ENCODE peak calls at places on chromosomes 3 and 15, in seven cellular contexts. U is HCT116, B is heart left ventricle, W is tibial nerve, L is Peyer's patch, X is gastrocnemius medialis, R is uterus. A is an unnamed sample.

GRCh38 chr15:39283531-39283930 is 297.3 kb upstream of the THBS1 start:
- DNase-seq in U (no peak), W (no peak), R (no peak), X (no peak), L (no peak), B (no peak), A (no peak)

GRCh38 chr3:149224736-149225594 is 3.3 kb upstream of the CP start:
- DNase-seq in L (no peak), R (no peak), U (no peak), B (no peak), W (no peak), X (no peak), A (no peak)

GRCh38 chr3:133408961-133409360 is 9.1 kb downstream of the BFSP2 start:
- DNase-seq in W (no peak), U (no peak), X (no peak), B (no peak), R (no peak), L (no peak), A (no peak)

GRCh38 chr3:155106059-155106458 is 25.9 kb downstream of the MME start:
- DNase-seq in X (no peak), L (no peak), W (no peak), B (no peak), U (no peak), R (no peak), A (no peak)

GRCh38 chr3:49098429-49098828 is 4.6 kb upstream of the QRICH1 start:
- DNase-seq in B (no peak), X (peak), U (no peak), L (no peak), W (no peak), R (no peak), A (no peak)

GRCh38 chr15:40301467-40302179 is 6.1 kb downstream of the PLCB2 start:
- DNase-seq in W (no peak), L (no peak), B (peak), X (no peak), U (no peak), R (no peak), A (no peak)

GRCh38 chr15:79007066-79007465 is 62.2 kb upstream of the CTSH start:
- DNase-seq in R (no peak), W (no peak), L (peak), U (peak), B (peak), X (no peak), A (peak)

GRCh38 chr3:197372076-197372661 is 73.8 kb upstream of the DLG1 start:
- DNase-seq in B (no peak), X (no peak), U (no peak), L (no peak), W (no peak), R (no peak), A (peak)

GRCh38 chr15:67806539-67806935 is 18.8 kb upstream of the SKOR1 start:
- DNase-seq in L (no peak), R (no peak), X (no peak), U (no peak), W (no peak), B (no peak), A (peak)

GRCh38 chr3:165837058-165837525 is at the start of gene BCHE:
- DNase-seq in L (no peak), U (no peak), X (no peak), B (no peak), W (peak), R (peak), A (no peak)

GRCh38 chr15:57777034-57777433 is 70.5 kb downstream of the POLR2M start:
- DNase-seq in B (no peak), R (no peak), L (no peak), W (no peak), X (no peak), U (no peak), A (no peak)

GRCh38 chr3:4493931-4494806 is 1.0 kb downstream of the ITPR1 start:
- DNase-seq in B (peak), L (peak), W (no peak), U (no peak), X (no peak), R (no peak), A (no peak)

GRCh38 chr3:120418446-120418845 is 32.3 kb downstream of the FSTL1 start:
- DNase-seq in L (no peak), W (no peak), U (no peak), R (no peak), X (no peak), B (no peak), A (peak)

GRCh38 chr3:98778852-98779379 is 15.8 kb downstream of the ST3GAL6 start:
- DNase-seq in U (no peak), X (no peak), B (no peak), R (peak), L (no peak), W (no peak), A (peak)

GRCh38 chr15:70156781-70157261 is 59.1 kb upstream of the TLE3 start:
- DNase-seq in R (no peak), L (no peak), U (no peak), B (no peak), X (peak), W (no peak), A (no peak)

GRCh38 chr3:151880326-151880725 is 6.9 kb downstream of the SUCNR1 start:
- DNase-seq in X (no peak), L (no peak), B (no peak), U (no peak), R (no peak), W (no peak), A (no peak)

GRCh38 chr15:47289667-47290066 is 427.6 kb upstream of the SEMA6D start:
- DNase-seq in L (no peak), U (no peak), R (no peak), W (no peak), X (no peak), B (no peak), A (no peak)

GRCh38 chr15:93837450-93837849 is 393.9 kb upstream of the MCTP2 start:
- DNase-seq in L (no peak), B (no peak), X (no peak), R (no peak), U (no peak), W (no peak), A (no peak)

GRCh38 chr15:65695073-65695472 is 73.3 kb downstream of the SLC24A1 start:
- DNase-seq in U (no peak), R (no peak), W (no peak), L (no peak), B (no peak), X (no peak), A (no peak)

GRCh38 chr3:73094127-73094526 is 32.7 kb downstream of the EBLN2 start:
- DNase-seq in R (no peak), X (no peak), W (no peak), L (no peak), U (peak), B (no peak), A (no peak)

GRCh38 chr3:9746330-9746729 is 3.4 kb upstream of the OGG1 start:
- DNase-seq in W (no peak), X (no peak), U (no peak), R (no peak), L (no peak), B (no peak), A (no peak)

GRCh38 chr15:97502038-97502437 is 458.5 kb upstream of the ARRDC4 start:
- DNase-seq in X (no peak), W (no peak), B (no peak), L (no peak), U (no peak), R (no peak), A (no peak)

GRCh38 chr15:78697449-78697848 is 56.4 kb upstream of the CHRNB4 start:
- DNase-seq in L (no peak), W (no peak), R (no peak), X (no peak), B (no peak), U (no peak), A (no peak)

GRCh38 chr15:97521894-97522293 is 438.6 kb upstream of the ARRDC4 start:
- DNase-seq in L (no peak), W (no peak), U (no peak), X (peak), B (peak), R (no peak), A (no peak)

GRCh38 chr3:141050913-141051632 is at the start of gene SPSB4:
- DNase-seq in X (peak), B (peak), U (peak), W (no peak), L (no peak), R (no peak), A (no peak)

GRCh38 chr3:130340766-130341165 is 4.7 kb upstream of the COL6A5 start:
- DNase-seq in W (no peak), U (no peak), R (no peak), X (no peak), L (no peak), B (no peak), A (no peak)

GRCh38 chr3:11415099-11415498 is 142.9 kb downstream of the ATG7 start:
- DNase-seq in L (no peak), R (no peak), B (no peak), X (no peak), W (no peak), U (no peak), A (no peak)

GRCh38 chr15:73751481-73751880 is 1.7 kb downstream of the INSYN1 start:
- DNase-seq in B (no peak), U (no peak), X (no peak), R (no peak), W (no peak), L (no peak), A (no peak)

GRCh38 chr3:5800965-5801364 is 613.5 kb downstream of the EDEM1 start:
- DNase-seq in U (no peak), W (no peak), R (no peak), B (no peak), X (no peak), L (no peak), A (no peak)

GRCh38 chr3:88307666-88308065 is 157.9 kb downstream of the C3orf38 start:
- DNase-seq in X (no peak), W (no peak), R (no peak), U (no peak), L (no peak), B (no peak), A (no peak)
- H3K4me3 ChIP-seq in X (no peak), W (no peak), R (no peak), U (no peak), L (no peak), B (no peak), A (no peak)

DNA sequence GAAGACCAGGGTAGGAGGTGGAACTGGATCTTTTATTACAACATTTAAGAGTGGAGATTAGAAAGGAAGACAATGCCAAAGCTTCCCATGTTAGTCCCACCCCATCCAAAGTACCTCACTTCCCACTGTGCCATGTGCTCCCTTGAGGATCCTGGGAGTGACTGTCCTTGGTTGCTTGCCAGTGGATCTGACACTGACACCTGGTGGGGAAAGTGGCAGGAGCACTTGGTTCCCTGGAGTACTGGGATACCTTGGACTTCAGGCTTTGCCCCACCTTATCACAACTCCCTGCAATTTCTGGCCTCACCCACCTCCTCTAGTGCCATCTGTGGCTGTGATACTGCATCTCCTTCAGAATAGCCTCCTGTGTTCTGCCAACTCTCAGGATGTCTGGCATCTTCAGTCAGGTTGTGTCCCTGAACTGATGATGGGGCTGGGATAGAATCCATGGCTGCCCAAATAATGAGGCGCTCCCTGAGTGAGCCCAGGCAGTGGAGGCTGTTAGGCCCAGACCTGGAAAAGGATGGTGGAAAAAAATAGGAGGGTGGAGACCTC is 1.3 kb downstream of the ELL3 start:
- DNase-seq in W (no peak), U (peak), L (no peak), B (no peak), X (peak), R (peak), A (peak)
- TF ChIP-seq POLR2A in W (no peak), U (no peak), L (peak), B (no peak), X (no peak), R (no peak), A (no peak)

DNA sequence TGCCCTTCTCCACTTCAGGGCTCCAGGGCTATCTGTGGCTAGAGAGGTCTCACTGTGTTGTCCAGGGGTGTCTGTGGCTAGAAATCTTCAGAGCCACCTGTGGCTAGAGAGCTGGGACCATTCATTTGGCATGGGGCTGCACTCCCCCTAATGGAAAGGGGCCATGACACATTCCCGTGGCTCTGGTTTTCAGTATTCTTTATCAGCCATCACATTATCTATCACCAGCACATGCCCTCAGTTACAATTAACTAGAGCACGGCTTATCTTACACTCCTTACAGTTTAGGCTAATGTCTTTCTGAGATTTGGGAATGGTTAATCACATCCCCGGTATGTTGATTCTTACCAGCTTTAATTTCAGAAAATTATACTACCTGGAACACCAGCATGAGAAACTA is 128.6 kb downstream of the RORA start:
- DNase-seq in B (no peak), W (no peak), U (no peak), X (no peak), R (no peak), L (no peak), A (no peak)
- TF ChIP-seq CTCF in B (no peak), W (no peak), U (no peak), X (no peak), R (no peak), L (no peak), A (no peak)

GRCh38 chr3:18134386-18135082 is 290.6 kb downstream of the SATB1 start:
- DNase-seq in B (no peak), R (no peak), U (no peak), L (no peak), X (no peak), W (no peak), A (no peak)

GRCh38 chr3:18137958-18138357 is 287.2 kb downstream of the SATB1 start:
- DNase-seq in L (no peak), R (no peak), B (no peak), W (no peak), U (no peak), X (no peak), A (no peak)

GRCh38 chr3:18135083-18135814 is 289.9 kb downstream of the SATB1 start:
- DNase-seq in X (no peak), R (no peak), U (no peak), W (no peak), B (no peak), L (no peak), A (no peak)
- H3K4me3 ChIP-seq in X (no peak), R (no peak), U (no peak), W (no peak), B (no peak), L (no peak), A (no peak)

GRCh38 chr3:52777959-52778805 is 783 bp downstream of the ITIH1 start:
- DNase-seq in R (no peak), L (no peak), X (no peak), U (no peak), B (no peak), W (peak), A (peak)

GRCh38 chr3:52779011-52779410 is 1.6 kb downstream of the ITIH1 start:
- DNase-seq in B (no peak), X (no peak), U (no peak), W (no peak), L (no peak), R (no peak), A (no peak)

GRCh38 chr3:52780298-52780585 is 2.8 kb downstream of the ITIH1 start:
- DNase-seq in B (no peak), R (no peak), X (peak), U (no peak), W (no peak), L (no peak), A (no peak)

GRCh38 chr3:52781741-52782140 is 4.3 kb downstream of the ITIH1 start:
- DNase-seq in R (no peak), L (no peak), U (no peak), X (no peak), W (peak), B (no peak), A (peak)

DNA sequence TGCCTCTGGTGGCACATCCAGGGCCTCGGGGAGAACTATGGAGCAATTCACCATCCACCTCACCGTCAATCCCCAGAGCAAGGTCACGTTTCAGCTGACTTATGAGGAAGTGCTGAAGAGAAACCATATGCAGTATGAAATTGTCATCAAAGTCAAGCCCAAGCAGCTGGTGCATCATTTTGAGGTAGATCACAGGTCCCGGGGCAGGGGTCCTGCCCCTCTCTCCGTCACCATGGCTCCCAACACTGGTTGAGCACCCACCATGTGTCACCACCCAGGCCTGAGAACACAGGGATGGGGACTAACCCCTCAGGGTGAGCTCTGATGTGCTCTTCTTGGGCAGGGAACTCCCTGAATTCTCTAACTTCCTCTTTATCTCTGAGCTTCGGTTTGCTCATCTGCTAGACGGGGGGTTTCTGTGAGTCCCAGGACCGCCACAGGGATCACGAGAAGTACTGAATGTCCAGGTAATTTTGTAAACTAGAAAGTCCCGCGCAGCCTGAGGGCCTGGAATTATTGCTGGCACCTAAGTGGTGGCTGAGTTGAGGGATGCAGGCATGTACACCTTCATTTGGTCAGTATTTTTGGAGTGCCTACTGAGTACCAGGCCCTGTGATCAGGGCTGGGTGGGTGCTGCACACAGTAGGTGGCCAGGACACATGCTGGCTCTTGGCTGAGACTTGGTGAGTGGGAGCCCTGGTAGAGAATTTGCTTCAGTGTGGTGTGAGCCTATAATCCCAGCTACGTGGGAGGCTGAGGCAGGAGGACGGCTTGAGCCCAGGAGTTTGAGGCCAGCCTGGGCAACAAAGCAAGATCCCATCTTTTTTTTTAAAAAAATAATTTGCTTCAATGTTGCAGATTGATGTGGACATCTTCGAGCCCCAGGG is 2.3 kb downstream of the ITIH1 start:
- DNase-seq in W (peak), L (peak), R (no peak), B (no peak), X (no peak), U (no peak), A (no peak)
- TF ChIP-seq POLR2A in W (no peak), L (no peak), R (no peak), B (no peak), X (no peak), U (no peak), A (no peak)

GRCh38 chr3:180802837-180803236 is 109.6 kb upstream of the FXR1 start:
- DNase-seq in R (no peak), L (no peak), U (peak), W (no peak), B (no peak), X (no peak), A (no peak)
- TF ChIP-seq CTCF in R (no peak), L (no peak), U (peak), W (no peak), B (peak), X (peak), A (no peak)

GRCh38 chr3:107957506-107957905 is 133.3 kb downstream of the CD47 start:
- DNase-seq in B (no peak), R (no peak), L (no peak), U (no peak), X (no peak), W (no peak), A (no peak)
- H3K4me3 ChIP-seq in B (no peak), R (peak), L (no peak), U (no peak), X (peak), W (no peak), A (no peak)

DNA sequence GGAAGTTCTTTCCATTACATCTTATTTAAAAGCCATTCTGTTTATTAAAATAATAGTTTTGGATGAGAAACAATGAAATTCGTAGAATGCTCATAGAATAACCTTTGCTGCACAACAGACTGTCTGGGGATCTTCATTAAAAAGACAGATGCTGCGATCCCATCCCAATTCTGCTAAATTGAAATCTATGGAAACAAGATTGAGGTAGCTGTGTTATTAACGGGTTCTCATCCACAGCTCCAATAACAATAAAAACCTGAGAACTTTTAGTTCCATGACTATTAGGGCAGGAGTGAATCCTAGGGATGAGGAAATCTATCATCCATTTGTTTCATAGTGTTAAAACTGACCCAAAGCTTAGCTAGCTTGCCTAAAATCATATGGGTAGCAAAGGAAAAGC is 2.5 kb upstream of the GJD2 start:
- DNase-seq in B (no peak), X (no peak), W (no peak), R (no peak), U (no peak), L (no peak), A (no peak)
- TF ChIP-seq POLR2A in B (no peak), X (no peak), W (no peak), R (no peak), U (no peak), L (no peak), A (no peak)

DNA sequence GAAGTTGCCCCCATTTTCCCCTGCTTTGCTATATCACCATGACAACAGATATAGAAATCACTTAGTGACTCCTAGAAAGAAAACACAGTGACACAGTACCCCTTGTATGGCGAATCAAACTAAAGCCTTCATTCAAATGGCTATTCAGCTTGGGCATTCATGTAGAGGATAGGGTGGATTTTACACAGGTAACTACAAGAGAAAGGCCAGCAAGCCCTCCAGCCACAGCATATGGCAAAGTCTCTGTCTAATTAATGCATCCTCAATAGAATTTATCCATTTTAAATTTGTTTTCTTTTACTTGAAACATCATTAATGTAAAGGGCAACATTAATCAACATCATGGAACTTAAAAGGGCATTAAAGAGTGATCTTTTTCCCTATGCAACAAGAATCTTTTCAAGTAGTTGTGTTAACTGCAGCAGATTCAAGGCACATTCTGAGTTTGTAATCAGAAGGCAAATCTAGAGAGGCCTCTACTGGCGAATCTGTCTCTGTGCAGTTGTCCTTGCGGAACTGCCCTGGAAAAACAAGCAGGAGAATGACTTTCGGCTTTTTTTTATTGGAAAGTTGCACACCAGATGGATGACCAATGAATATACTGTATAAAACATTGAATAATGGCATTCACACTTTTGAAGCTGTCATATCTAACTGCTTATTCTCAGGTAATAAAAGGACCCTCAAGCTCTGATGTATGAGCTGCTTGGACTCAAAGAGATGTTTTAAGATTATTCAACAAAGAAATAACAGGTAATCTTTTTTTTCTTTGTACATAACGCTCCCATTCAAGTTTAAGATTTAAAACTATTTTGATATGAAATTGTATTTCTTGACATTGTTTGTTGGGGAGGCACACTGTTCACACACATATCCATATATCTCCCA is 621.6 kb upstream of the AGTR1 start:
- DNase-seq in W (no peak), X (no peak), L (no peak), B (no peak), R (no peak), U (peak), A (no peak)
- TF ChIP-seq CTCF in W (peak), X (peak), L (no peak), B (peak), R (peak), U (peak), A (no peak)

A was measured in lower leg skin.